ENCODE peak calls at places on chromosomes 5 and 9, in five cellular contexts. K is NCI-H1092 treated with DMSO at 0.1 percent for 48 hours; H is ureter; U is stimulated activated CD4-positive, alpha-beta T cell treated with anti-CD3 and anti-CD28 coated beads, Interleukin-12 subunit alpha, Interleukin-12 subunit beta, amount 100 ng/mL, for 4 hours; T is non-pigmented ciliary epithelial cell. X is an unnamed sample.

GRCh38 chr9:127897194-127897692 is 2.2 kb downstream of the ST6GALNAC6 start:
- DNase-seq in K (no peak), H (peak), U (no peak), T (peak), X (no peak)

GRCh38 chr9:33263936-33264472 is 504 bp downstream of the BAG1 start:
- DNase-seq in K (peak), H (peak), U (peak), T (no peak), X (no peak)

GRCh38 chr5:176369934-176370711 is 4.8 kb downstream of the ARL10 start:
- DNase-seq in K (no peak), H (no peak), U (no peak), T (no peak), X (no peak)

GRCh38 chr5:180343846-180344327 is 9.2 kb downstream of the GFPT2 start:
- DNase-seq in K (no peak), H (no peak), U (no peak), T (no peak), X (peak)

GRCh38 chr9:129493714-129494047 is 127.2 kb downstream of the C9orf50 start:
- DNase-seq in K (no peak), H (no peak), U (no peak), T (no peak), X (no peak)

GRCh38 chr9:121975801-121976277 is 117.3 kb downstream of the TTLL11 start:
- DNase-seq in K (no peak), H (no peak), U (no peak), T (no peak), X (no peak)

GRCh38 chr5:79617539-79617938 is 5.3 kb downstream of the TENT2 start:
- DNase-seq in K (no peak), H (no peak), U (no peak), T (no peak), X (no peak)

GRCh38 chr5:88660947-88661869 is 221.8 kb downstream of the MEF2C start:
- DNase-seq in K (no peak), H (no peak), U (no peak), T (no peak), X (peak)

GRCh38 chr9:109886617-109887016 is 106.6 kb downstream of the PALM2AKAP2 start:
- DNase-seq in K (no peak), H (no peak), U (no peak), T (no peak), X (no peak)

GRCh38 chr5:14928661-14929060 is 57.1 kb upstream of the ANKH start:
- DNase-seq in K (no peak), H (no peak), U (no peak), T (no peak), X (no peak)

GRCh38 chr9:130820135-130820738 is 14.8 kb upstream of the ABL1 start:
- DNase-seq in K (no peak), H (no peak), U (no peak), T (no peak), X (no peak)

X was measured in NCI-H524.